ENCODE peak calls at places on chromosomes 4 and X, in four cellular contexts. X is AG09319, I is foreskin keratinocyte, F is neural crest cell. Q is an unnamed sample.

GRCh38 chrX:40755291-40756249 is 20.2 kb upstream of the MED14 start:
- DNase-seq in X (no peak), I (no peak), F (no peak), Q (no peak)

GRCh38 chr4:86633854-86634253 is 39.7 kb downstream of the PTPN13 start:
- DNase-seq in X (no peak), I (no peak), F (no peak), Q (no peak)

GRCh38 chr4:152807294-152807829 is 27.6 kb downstream of the ARFIP1 start:
- DNase-seq in X (no peak), I (peak), F (no peak), Q (no peak)

GRCh38 chr4:104989363-104989762 is 157.3 kb upstream of the TET2 start:
- DNase-seq in X (no peak), I (peak), F (no peak), Q (no peak)

GRCh38 chr4:112857461-112857860 is 192.0 kb upstream of the ANK2 start:
- DNase-seq in X (peak), I (peak), F (no peak), Q (no peak)

GRCh38 chr4:173367946-173368345 is 2.8 kb upstream of the SAP30 start:
- DNase-seq in X (no peak), I (peak), F (no peak), Q (no peak)

GRCh38 chrX:129566081-129566480 is 26.0 kb downstream of the OCRL start:
- DNase-seq in X (no peak), I (no peak), F (no peak), Q (no peak)

GRCh38 chr4:183118585-183118984 is 19.5 kb downstream of the WWC2 start:
- DNase-seq in X (peak), I (peak), F (no peak), Q (no peak)

GRCh38 chrX:72609313-72609712 is 36.7 kb upstream of the HDAC8 start:
- DNase-seq in X (no peak), I (peak), F (no peak), Q (no peak)

GRCh38 chr4:54107951-54108740 is 8.2 kb downstream of the GSX2 start:
- DNase-seq in X (no peak), I (no peak), F (no peak), Q (no peak)

GRCh38 chr4:36303430-36304137 is 22.2 kb downstream of the DTHD1 start:
- DNase-seq in X (no peak), I (no peak), F (no peak), Q (no peak)

GRCh38 chrX:13432776-13433605 is 113.1 kb upstream of the ATXN3L start:
- DNase-seq in X (peak), I (no peak), F (no peak), Q (no peak)

GRCh38 chr4:37682701-37683401 is 3.3 kb downstream of the RELL1 start:
- DNase-seq in X (no peak), I (no peak), F (no peak), Q (no peak)

GRCh38 chr4:76308548-76308947 is 2.0 kb downstream of the STBD1 start:
- DNase-seq in X (no peak), I (no peak), F (no peak), Q (no peak)

GRCh38 chrX:39331062-39331704 is 529.9 kb downstream of the MID1IP1 start:
- DNase-seq in X (no peak), I (no peak), F (no peak), Q (no peak)

GRCh38 chr4:183906736-183907651 is 1.9 kb downstream of the STOX2 start:
- DNase-seq in X (no peak), I (no peak), F (peak), Q (peak)

GRCh38 chr4:182628000-182628399 is 289.2 kb downstream of the DCTD start:
- DNase-seq in X (no peak), I (no peak), F (no peak), Q (no peak)

GRCh38 chr4:168584321-168584771 is 87.5 kb downstream of the PALLD start:
- DNase-seq in X (peak), I (peak), F (no peak), Q (no peak)

GRCh38 chrX:101478366-101478765 is 6.9 kb upstream of the ARMCX4 start:
- DNase-seq in X (no peak), I (peak), F (no peak), Q (no peak)

GRCh38 chr4:137819964-137820383 is 287.7 kb upstream of the PCDH18 start:
- DNase-seq in X (no peak), I (peak), F (no peak), Q (no peak)

DNA sequence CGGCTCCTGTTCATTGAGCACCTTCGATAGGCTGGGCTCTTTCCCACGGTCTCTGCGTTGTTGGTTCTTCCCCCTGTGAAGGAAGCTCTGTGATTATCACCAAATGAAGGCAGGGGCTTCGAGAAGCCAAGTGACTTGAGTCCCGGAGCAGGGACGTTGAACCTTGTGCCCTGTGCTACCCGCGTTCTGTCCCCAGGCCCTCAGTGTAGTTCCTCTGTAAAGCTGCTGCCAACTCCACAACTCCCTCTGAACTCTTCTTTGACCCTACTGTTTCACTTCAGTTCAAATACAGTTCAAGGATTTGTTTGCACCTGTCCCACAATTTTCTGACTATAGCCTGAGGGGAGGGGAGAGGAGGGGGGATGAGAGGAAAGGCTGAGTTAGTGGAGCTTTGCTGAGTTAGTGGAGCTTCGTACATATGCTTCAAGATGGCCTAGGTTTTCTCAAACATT is 630 bp upstream of the PHF8 start:
- DNase-seq in X (no peak), I (no peak), F (no peak), Q (no peak)
- TF ChIP-seq CTCF in X (no peak), I (no peak), F (no peak), Q (no peak)

GRCh38 chr4:6044805-6045204 is 26.6 kb upstream of the C4orf50 start:
- DNase-seq in X (no peak), I (no peak), F (no peak), Q (no peak)
- TF ChIP-seq CTCF in X (no peak), I (no peak), F (no peak), Q (no peak)

GRCh38 chr4:25667931-25668557 is 12.4 kb downstream of the SLC34A2 start:
- DNase-seq in X (no peak), I (peak), F (no peak), Q (no peak)
- TF ChIP-seq CTCF in X (no peak), I (peak), F (no peak), Q (no peak)

DNA sequence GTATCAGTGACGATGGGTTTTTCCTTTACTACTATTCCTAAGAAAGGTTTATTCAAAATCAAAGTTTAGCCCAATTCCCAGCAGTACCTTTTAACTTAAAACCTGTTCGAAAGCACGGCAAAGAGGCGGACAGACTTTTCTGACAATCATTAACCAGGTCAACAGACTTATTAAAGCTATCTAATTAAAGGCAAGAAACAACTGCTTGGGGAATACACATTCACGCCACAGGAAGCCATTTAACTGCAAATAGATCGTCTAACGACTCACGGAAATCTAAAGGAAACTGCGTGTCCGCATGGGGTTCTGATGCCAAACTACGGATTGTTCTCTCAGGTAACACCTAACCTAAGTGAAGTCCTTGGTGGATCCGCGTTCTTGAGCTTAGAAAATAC is 660 bp upstream of the USP53 start:
- DNase-seq in X (no peak), I (no peak), F (no peak), Q (no peak)
- TF ChIP-seq CTCF in X (no peak), I (no peak), F (no peak), Q (no peak)

GRCh38 chr4:48767055-48767454 is 13.0 kb downstream of the FRYL start:
- DNase-seq in X (no peak), I (no peak), F (no peak), Q (no peak)
- TF ChIP-seq CTCF in X (no peak), I (peak), F (peak), Q (no peak)

DNA sequence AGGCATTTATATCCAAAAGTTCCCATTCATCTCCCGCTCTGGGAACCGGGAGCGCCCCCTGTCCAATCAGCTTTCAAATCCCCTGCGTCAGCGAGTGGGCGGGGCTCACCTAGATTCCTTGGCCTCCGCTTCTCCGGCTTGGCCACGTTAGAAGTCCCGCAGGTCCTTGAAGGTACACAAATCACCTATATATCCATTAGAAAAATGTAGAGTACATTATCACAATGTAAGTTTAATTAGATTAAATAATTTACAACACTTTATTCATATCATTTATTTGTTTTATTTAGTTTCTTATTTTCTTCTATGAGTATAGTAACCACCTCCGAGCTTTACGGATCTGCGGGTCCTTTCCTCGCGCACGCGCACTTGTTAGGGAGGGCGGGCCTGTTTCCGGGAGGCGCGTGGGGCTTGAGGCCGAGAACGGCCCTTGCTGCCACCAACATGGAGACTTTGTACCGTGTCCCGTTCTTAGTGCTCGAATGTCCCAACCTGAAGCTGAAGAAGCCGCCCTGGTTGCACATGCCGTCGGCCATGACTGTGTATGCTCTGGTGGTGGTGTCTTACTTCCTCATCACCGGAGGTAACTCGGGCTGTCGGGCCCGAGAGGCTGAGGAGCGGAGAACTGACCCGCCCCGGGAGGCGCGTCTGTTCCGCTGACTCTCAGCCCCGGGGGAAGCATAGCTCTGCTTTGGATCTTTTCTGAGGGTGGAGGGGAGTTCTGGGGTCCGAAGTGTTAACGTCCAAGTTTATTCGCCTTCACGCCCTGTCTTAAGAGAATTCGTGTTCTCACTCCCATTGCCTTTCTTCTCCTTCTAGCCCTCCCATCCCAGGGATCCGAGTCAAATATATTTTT is at the start of gene OSTC:
- DNase-seq in X (peak), I (peak), F (peak), Q (peak)
- TF ChIP-seq CTCF in X (peak), I (peak), F (no peak), Q (no peak)

GRCh38 chr4:72945719-72946336 is 123.7 kb downstream of the COX18 start:
- DNase-seq in X (no peak), I (no peak), F (no peak), Q (no peak)

GRCh38 chr4:72954811-72955210 is 114.7 kb downstream of the COX18 start:
- DNase-seq in X (no peak), I (no peak), F (no peak), Q (no peak)

GRCh38 chr4:72951628-72952027 is 117.9 kb downstream of the COX18 start:
- DNase-seq in X (no peak), I (peak), F (no peak), Q (no peak)

GRCh38 chr4:72948080-72948479 is 121.4 kb downstream of the COX18 start:
- DNase-seq in X (no peak), I (no peak), F (no peak), Q (no peak)

GRCh38 chr4:72951147-72951546 is 118.4 kb downstream of the COX18 start:
- DNase-seq in X (no peak), I (no peak), F (no peak), Q (no peak)
- TF ChIP-seq CTCF in X (peak), I (peak), F (peak), Q (no peak)

GRCh38 chr4:30956891-30957290 is 236.7 kb downstream of the PCDH7 start:
- DNase-seq in X (no peak), I (no peak), F (no peak), Q (no peak)
- TF ChIP-seq CTCF in X (no peak), I (no peak), F (no peak), Q (no peak)

DNA sequence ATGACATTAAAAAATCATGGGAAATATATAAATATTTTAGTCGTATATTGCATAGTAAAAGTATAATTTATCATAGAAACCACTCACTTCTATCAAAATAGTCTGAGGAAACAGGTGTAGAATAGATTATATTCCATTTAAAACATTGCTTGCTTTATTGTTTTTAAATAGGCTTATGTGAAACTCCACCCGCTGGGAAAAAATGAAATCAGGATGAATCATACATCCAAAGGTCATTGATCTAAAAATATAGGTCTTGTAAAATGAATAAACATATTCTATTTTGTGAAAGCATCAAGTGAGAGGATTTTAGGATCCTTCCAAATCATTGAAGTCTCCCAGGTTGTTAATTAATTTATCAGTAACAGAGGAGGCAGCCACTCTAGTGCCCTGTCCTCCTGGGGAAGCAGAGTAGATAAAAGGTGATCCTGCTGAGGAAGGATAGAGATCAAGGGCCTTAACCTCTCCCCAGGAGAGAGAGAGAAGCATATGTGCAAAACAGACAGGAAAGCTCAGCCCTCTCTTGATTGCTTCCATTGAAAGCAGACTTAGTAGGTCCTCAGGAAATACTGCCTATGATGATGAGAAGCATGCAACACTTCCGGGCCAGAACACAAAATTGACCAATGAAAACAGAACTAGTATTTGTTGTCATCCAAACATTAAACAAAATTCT is 96.8 kb upstream of the MAP9 start:
- DNase-seq in X (no peak), I (no peak), F (no peak), Q (no peak)
- TF ChIP-seq CTCF in X (no peak), I (no peak), F (no peak), Q (no peak)

GRCh38 chr4:15164571-15164970 is 162.3 kb downstream of the CPEB2 start:
- DNase-seq in X (no peak), I (peak), F (no peak), Q (no peak)

GRCh38 chr4:15162046-15162445 is 159.8 kb downstream of the CPEB2 start:
- DNase-seq in X (no peak), I (no peak), F (no peak), Q (no peak)

GRCh38 chr4:15161439-15161838 is 159.2 kb downstream of the CPEB2 start:
- DNase-seq in X (no peak), I (no peak), F (no peak), Q (no peak)

GRCh38 chr4:15163284-15163645 is 161.0 kb downstream of the CPEB2 start:
- DNase-seq in X (no peak), I (no peak), F (no peak), Q (no peak)

GRCh38 chr4:15162465-15163283 is 160.4 kb downstream of the CPEB2 start:
- DNase-seq in X (no peak), I (peak), F (no peak), Q (no peak)
- TF ChIP-seq CTCF in X (peak), I (peak), F (peak), Q (peak)

Q was measured in nephron progenitor cell.